ENCODE peak calls at places on chromosome 3, in four cellular contexts. R is AG04449, E is colonic mucosa, F is fibroblast of pulmonary artery. O is an unnamed sample.

GRCh38 chr3:114380233-114380645 is 86.4 kb downstream of the TIGIT start:
- DNase-seq in R (peak), E (peak), F (peak), O (peak)

GRCh38 chr3:100650651-100651611 is 41.5 kb downstream of the ADGRG7 start:
- DNase-seq in R (no peak), E (no peak), F (peak), O (peak)

GRCh38 chr3:33211444-33211843 is 7.2 kb downstream of the SUSD5 start:
- DNase-seq in R (peak), E (no peak), F (peak), O (peak)

GRCh38 chr3:150242220-150242938 is 165.7 kb upstream of the TSC22D2 start:
- DNase-seq in R (peak), E (no peak), F (no peak), O (no peak)

GRCh38 chr3:146080578-146080977 is 80.4 kb downstream of the PLOD2 start:
- DNase-seq in R (no peak), E (no peak), F (no peak), O (no peak)

GRCh38 chr3:11717768-11718581 is 74.3 kb upstream of the VGLL4 start:
- DNase-seq in R (no peak), E (peak), F (peak), O (peak)

GRCh38 chr3:15505412-15506165 is 15.9 kb downstream of the COLQ start:
- DNase-seq in R (no peak), E (no peak), F (no peak), O (no peak)

GRCh38 chr3:77825045-77825827 is 785.3 kb downstream of the ROBO2 start:
- DNase-seq in R (peak), E (peak), F (peak), O (no peak)

GRCh38 chr3:111539351-111540331 is 2.4 kb upstream of the CD96 start:
- DNase-seq in R (no peak), E (peak), F (peak), O (peak)

GRCh38 chr3:51955893-51956770 is 951 bp downstream of the GPR62 start:
- DNase-seq in R (no peak), E (no peak), F (peak), O (peak)

GRCh38 chr3:62097121-62097520 is 276.2 kb downstream of the FEZF2 start:
- DNase-seq in R (no peak), E (no peak), F (no peak), O (no peak)

GRCh38 chr3:145898487-145898886 is 262.5 kb downstream of the PLOD2 start:
- DNase-seq in R (no peak), E (no peak), F (peak), O (peak)

GRCh38 chr3:53509494-53509893 is 15.1 kb downstream of the CACNA1D start:
- DNase-seq in R (no peak), E (no peak), F (no peak), O (no peak)

GRCh38 chr3:180980612-180981011 is 8.9 kb downstream of the DNAJC19 start:
- DNase-seq in R (peak), E (no peak), F (peak), O (peak)

GRCh38 chr3:159187706-159188105 is 385.9 kb downstream of the MFSD1 start:
- DNase-seq in R (no peak), E (no peak), F (no peak), O (no peak)

GRCh38 chr3:50516048-50516871 is 12.8 kb upstream of the CACNA2D2 start:
- DNase-seq in R (no peak), E (peak), F (peak), O (no peak)

GRCh38 chr3:71868891-71869290 is 83.9 kb upstream of the PROK2 start:
- DNase-seq in R (no peak), E (no peak), F (no peak), O (no peak)

GRCh38 chr3:60013241-60013640 is 963.4 kb upstream of the CFAP20DC start:
- DNase-seq in R (no peak), E (no peak), F (no peak), O (no peak)

GRCh38 chr3:84962460-84962859 is 3.7 kb downstream of the CADM2 start:
- DNase-seq in R (no peak), E (no peak), F (no peak), O (no peak)

GRCh38 chr3:84961492-84962255 is 2.9 kb downstream of the CADM2 start:
- DNase-seq in R (no peak), E (no peak), F (no peak), O (no peak)

GRCh38 chr3:84960581-84960980 is 1.8 kb downstream of the CADM2 start:
- DNase-seq in R (no peak), E (no peak), F (no peak), O (no peak)

GRCh38 chr3:84959470-84960380 is 936 bp downstream of the CADM2 start:
- DNase-seq in R (no peak), E (no peak), F (no peak), O (no peak)

DNA sequence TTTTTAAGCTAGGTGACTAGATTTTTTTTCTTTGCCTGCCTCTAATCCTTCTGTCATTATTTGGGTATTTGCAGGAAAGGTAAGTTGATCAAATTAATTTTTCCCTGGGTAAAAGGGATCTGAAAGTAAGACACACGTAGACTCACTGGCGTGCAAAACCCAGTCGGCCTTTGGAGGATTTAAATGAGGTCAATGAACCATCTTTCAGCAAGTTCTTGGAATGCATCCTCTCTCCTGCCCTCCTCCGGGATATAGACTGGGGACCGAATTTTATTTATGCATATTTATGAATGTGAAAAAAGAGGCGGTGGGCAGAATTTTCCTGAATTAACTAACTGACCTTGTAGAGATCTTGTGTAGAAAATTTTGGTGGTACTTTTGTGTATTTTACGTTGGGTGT is 2.2 kb downstream of the CADM2 start:
- DNase-seq in R (no peak), E (no peak), F (no peak), O (no peak)
- H3K4me3 ChIP-seq in R (no peak), E (no peak), F (no peak), O (no peak)

GRCh38 chr3:179734497-179735281 is 81.8 kb downstream of the USP13 start:
- DNase-seq in R (no peak), E (no peak), F (no peak), O (no peak)

GRCh38 chr3:179738998-179739397 is 86.2 kb downstream of the USP13 start:
- DNase-seq in R (no peak), E (no peak), F (no peak), O (no peak)

GRCh38 chr3:179733797-179734196 is 81.0 kb downstream of the USP13 start:
- DNase-seq in R (no peak), E (no peak), F (no peak), O (no peak)

GRCh38 chr3:179732661-179733348 is 80.0 kb downstream of the USP13 start:
- DNase-seq in R (no peak), E (no peak), F (no peak), O (no peak)

GRCh38 chr3:179735321-179735720 is 82.5 kb downstream of the USP13 start:
- DNase-seq in R (no peak), E (no peak), F (no peak), O (no peak)
- TF ChIP-seq CTCF in R (no peak), E (no peak), F (no peak), O (no peak)

DNA sequence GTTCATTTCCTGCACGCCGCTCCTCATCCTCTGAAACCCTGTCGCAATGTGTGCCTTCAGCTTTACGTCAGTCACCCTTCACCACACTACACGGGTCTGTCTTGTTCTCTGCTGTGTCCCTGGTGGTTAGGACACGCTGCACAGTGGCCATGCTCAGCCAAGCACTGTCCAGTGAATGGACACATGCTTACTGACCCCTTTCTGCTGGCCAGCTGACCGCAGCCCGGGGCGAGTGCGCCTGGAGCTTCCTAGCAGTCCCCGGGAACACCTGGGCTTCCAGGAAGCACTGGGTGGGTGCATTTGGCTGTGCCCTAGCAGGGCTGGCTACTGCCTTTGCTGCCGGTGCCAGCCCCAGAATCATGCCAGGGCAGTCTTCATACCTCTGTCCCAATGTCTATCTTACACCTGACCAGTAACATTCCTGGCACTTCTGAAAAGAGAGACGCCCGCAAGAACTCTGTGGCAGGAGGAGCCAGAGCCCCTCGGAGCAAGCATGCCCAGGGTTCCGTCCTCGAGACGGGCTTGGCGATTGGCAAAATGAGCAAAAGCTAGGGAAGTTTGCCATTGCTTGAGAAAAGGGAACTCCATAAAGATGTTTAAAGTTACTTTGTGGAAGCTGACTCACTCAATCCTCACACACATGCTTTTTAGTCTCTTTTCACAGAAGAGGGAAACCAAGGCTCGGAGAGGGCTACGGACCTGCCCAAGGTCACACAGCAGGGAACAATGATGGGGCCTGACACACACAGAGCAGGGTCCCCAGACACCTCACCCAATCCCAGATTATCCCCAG is 15.7 kb upstream of the ZXDC start:
- DNase-seq in R (no peak), E (no peak), F (no peak), O (no peak)
- H3K4me3 ChIP-seq in R (no peak), E (no peak), F (no peak), O (no peak)

DNA sequence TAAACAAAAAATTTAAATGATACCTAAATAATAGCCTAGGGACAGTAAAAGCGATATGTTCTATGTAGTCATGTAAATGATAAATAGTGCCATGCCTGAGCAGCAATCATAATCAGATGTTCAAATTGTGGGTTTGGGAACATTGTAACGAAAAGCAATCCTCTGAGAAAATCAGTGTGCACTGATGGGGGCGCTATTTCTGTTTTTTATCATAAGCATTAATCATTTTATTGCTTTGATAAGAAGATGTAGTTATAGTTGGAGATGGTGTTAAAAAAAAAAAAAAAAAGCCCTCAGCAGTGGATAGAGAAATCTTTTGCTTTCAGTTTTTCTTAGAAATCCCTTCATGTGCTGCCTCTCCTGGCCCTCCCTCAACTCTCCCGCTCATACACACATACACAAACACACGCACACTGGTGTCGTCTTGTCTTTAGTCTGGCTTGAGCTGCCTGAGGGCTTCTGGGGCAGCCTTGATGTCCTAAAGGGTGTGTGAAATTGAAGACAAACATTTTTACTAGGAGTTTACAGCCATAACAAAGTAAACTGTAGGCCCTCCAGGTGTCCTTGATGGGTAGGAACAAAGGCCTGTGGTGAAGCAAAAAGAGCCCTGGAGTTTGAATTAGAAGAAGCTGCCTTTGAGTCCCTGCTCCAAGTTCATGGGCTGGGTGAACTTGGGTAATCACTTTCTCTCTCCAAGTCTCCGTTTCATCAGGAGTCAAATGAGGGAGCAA is 428.1 kb downstream of the SOX2 start:
- DNase-seq in R (no peak), E (no peak), F (no peak), O (no peak)
- TF ChIP-seq CTCF in R (no peak), E (no peak), F (no peak), O (no peak)